ENCODE peak calls at places on chromosomes 3 and 15, in five cellular contexts. One of them, this sample, is unnamed.

GRCh38 chr3:139836656-139837464 is 98.1 kb upstream of the CLSTN2 start:
- DNase-seq in caudate nucleus: no peak
- DNase-seq in uterus: no peak
- DNase-seq in WERI-Rb-1: no peak
- DNase-seq in vagina: no peak
- DNase-seq in this sample: no peak

GRCh38 chr3:158434412-158435038 is 136.5 kb upstream of the MLF1 start:
- DNase-seq in caudate nucleus: peak; percentile 33
- DNase-seq in uterus: peak; percentile 27
- DNase-seq in WERI-Rb-1: peak; percentile 62
- DNase-seq in vagina: no peak
- DNase-seq in this sample: peak; percentile 5

GRCh38 chr3:39121626-39122025 is 14.1 kb downstream of the TTC21A start:
- DNase-seq in caudate nucleus: no peak
- DNase-seq in uterus: no peak
- DNase-seq in WERI-Rb-1: no peak
- DNase-seq in vagina: no peak
- DNase-seq in this sample: no peak

GRCh38 chr15:90902656-90902995 is 476 bp upstream of the MAN2A2 start:
- DNase-seq in caudate nucleus: no peak
- DNase-seq in uterus: no peak
- DNase-seq in WERI-Rb-1: no peak
- DNase-seq in vagina: no peak
- DNase-seq in this sample: no peak

GRCh38 chr3:61545716-61546115 is 15.7 kb upstream of the PTPRG start:
- DNase-seq in caudate nucleus: no peak
- DNase-seq in uterus: no peak
- DNase-seq in WERI-Rb-1: no peak
- DNase-seq in vagina: no peak
- DNase-seq in this sample: no peak

GRCh38 chr3:99902091-99902490 is 84.4 kb downstream of the CMSS1 start:
- DNase-seq in caudate nucleus: no peak
- DNase-seq in uterus: no peak
- DNase-seq in WERI-Rb-1: no peak
- DNase-seq in vagina: no peak
- DNase-seq in this sample: no peak

GRCh38 chr15:25435474-25436243 is 3.2 kb downstream of the UBE3A start:
- DNase-seq in caudate nucleus: no peak
- DNase-seq in uterus: no peak
- DNase-seq in WERI-Rb-1: no peak
- DNase-seq in vagina: no peak
- DNase-seq in this sample: no peak

GRCh38 chr3:12135029-12135634 is 23.6 kb downstream of the TIMP4 start:
- DNase-seq in caudate nucleus: peak; percentile 30
- DNase-seq in uterus: peak; percentile 66
- DNase-seq in WERI-Rb-1: peak; percentile 63
- DNase-seq in vagina: no peak
- DNase-seq in this sample: peak; percentile 15

GRCh38 chr15:42273900-42274692 is 863 bp upstream of the TMEM87A start:
- DNase-seq in caudate nucleus: peak; percentile 48
- DNase-seq in uterus: peak; percentile 53
- DNase-seq in WERI-Rb-1: no peak
- DNase-seq in vagina: no peak
- DNase-seq in this sample: peak; percentile 49

GRCh38 chr3:52544937-52545336 is 8.5 kb downstream of the UQCC5 start:
- DNase-seq in caudate nucleus: no peak
- DNase-seq in uterus: no peak
- DNase-seq in WERI-Rb-1: no peak
- DNase-seq in vagina: no peak
- DNase-seq in this sample: no peak

GRCh38 chr3:72977060-72977459 is 19.6 kb upstream of the PPP4R2 start:
- DNase-seq in caudate nucleus: no peak
- DNase-seq in uterus: no peak
- DNase-seq in WERI-Rb-1: no peak
- DNase-seq in vagina: no peak
- DNase-seq in this sample: no peak

GRCh38 chr3:159669024-159669476 is 319.6 kb upstream of the IL12A start:
- DNase-seq in caudate nucleus: no peak
- DNase-seq in uterus: no peak
- DNase-seq in WERI-Rb-1: no peak
- DNase-seq in vagina: no peak
- DNase-seq in this sample: no peak

GRCh38 chr3:11455977-11456376 is 183.8 kb downstream of the ATG7 start:
- DNase-seq in caudate nucleus: no peak
- DNase-seq in uterus: no peak
- DNase-seq in WERI-Rb-1: no peak
- DNase-seq in vagina: no peak
- DNase-seq in this sample: no peak

GRCh38 chr3:83765971-83766370 is 1192.8 kb upstream of the CADM2 start:
- DNase-seq in caudate nucleus: no peak
- DNase-seq in uterus: no peak
- DNase-seq in WERI-Rb-1: no peak
- DNase-seq in vagina: no peak
- DNase-seq in this sample: no peak

GRCh38 chr3:23629181-23629893 is 176.4 kb upstream of the UBE2E1 start:
- DNase-seq in caudate nucleus: no peak
- DNase-seq in uterus: no peak
- DNase-seq in WERI-Rb-1: no peak
- DNase-seq in vagina: no peak
- DNase-seq in this sample: no peak

GRCh38 chr15:76196286-76196948 is 114.9 kb downstream of the ETFA start:
- DNase-seq in caudate nucleus: no peak
- DNase-seq in uterus: peak; percentile 93
- DNase-seq in WERI-Rb-1: peak; percentile 94
- DNase-seq in vagina: no peak
- DNase-seq in this sample: peak; percentile 57

GRCh38 chr3:52428151-52429005 is 16.5 kb downstream of the SEMA3G start:
- DNase-seq in caudate nucleus: peak; percentile 20
- DNase-seq in uterus: peak; percentile 72
- DNase-seq in WERI-Rb-1: peak; percentile 69
- DNase-seq in vagina: no peak
- DNase-seq in this sample: no peak

GRCh38 chr3:79052054-79052681 is 715.6 kb downstream of the ROBO1 start:
- DNase-seq in caudate nucleus: no peak
- DNase-seq in uterus: no peak
- DNase-seq in WERI-Rb-1: peak; percentile 23
- DNase-seq in vagina: no peak
- DNase-seq in this sample: no peak

GRCh38 chr15:48177383-48177874 is 666 bp downstream of the MYEF2 start:
- DNase-seq in caudate nucleus: no peak
- DNase-seq in uterus: no peak
- DNase-seq in WERI-Rb-1: no peak
- DNase-seq in vagina: no peak
- DNase-seq in this sample: no peak

GRCh38 chr3:186930639-186931486 is 537 bp downstream of the ST6GAL1 start:
- DNase-seq in caudate nucleus: peak; percentile 14
- DNase-seq in uterus: peak; percentile 35
- DNase-seq in WERI-Rb-1: peak; percentile 82
- DNase-seq in vagina: no peak
- DNase-seq in this sample: peak; percentile 25

GRCh38 chr3:135970500-135971116 is 5.1 kb downstream of the PPP2R3A start:
- DNase-seq in caudate nucleus: peak; percentile 5
- DNase-seq in uterus: no peak
- DNase-seq in WERI-Rb-1: no peak
- DNase-seq in vagina: no peak
- DNase-seq in this sample: no peak

GRCh38 chr3:58522759-58523425 is 14.1 kb downstream of the ACOX2 start:
- DNase-seq in caudate nucleus: no peak
- DNase-seq in uterus: no peak
- DNase-seq in WERI-Rb-1: no peak
- DNase-seq in vagina: no peak
- DNase-seq in this sample: no peak
- H3K27ac ChIP-seq in caudate nucleus: peak overlapping the region; percentile 80
- H3K27ac ChIP-seq in uterus: no peak overlapping the region
- H3K27ac ChIP-seq in WERI-Rb-1: peak overlapping the region; percentile 76
- H3K27ac ChIP-seq in vagina: no peak overlapping the region
- H3K27ac ChIP-seq in this sample: no peak overlapping the region

DNA sequence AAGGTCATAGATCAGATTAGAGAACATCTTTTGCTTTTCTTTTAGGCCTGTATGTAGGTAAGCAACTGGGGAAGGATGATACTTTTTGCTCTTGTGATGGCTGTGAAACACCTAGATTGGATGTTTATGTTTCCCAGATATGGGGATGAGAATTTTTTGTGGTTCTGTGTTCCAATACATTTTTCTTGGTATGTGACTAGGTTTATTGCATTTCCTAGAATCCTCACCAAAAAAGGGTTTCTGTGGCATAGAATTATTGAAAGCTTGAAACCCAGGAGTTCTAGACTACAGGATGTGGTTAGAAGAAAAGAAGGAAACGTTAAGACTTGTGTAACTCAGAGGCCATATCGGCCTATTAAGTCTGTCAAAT is 25.8 kb downstream of the OXNAD1 start:
- DNase-seq in caudate nucleus: no peak
- DNase-seq in uterus: no peak
- DNase-seq in WERI-Rb-1: no peak
- DNase-seq in vagina: no peak
- DNase-seq in this sample: no peak
- H3K27ac ChIP-seq in caudate nucleus: no peak overlapping the region
- H3K27ac ChIP-seq in uterus: no peak overlapping the region
- H3K27ac ChIP-seq in WERI-Rb-1: no peak overlapping the region
- H3K27ac ChIP-seq in vagina: no peak overlapping the region
- H3K27ac ChIP-seq in this sample: no peak overlapping the region

GRCh38 chr15:52369030-52369429 is 73.4 kb upstream of the MYO5C start:
- DNase-seq in caudate nucleus: no peak
- DNase-seq in uterus: no peak
- DNase-seq in WERI-Rb-1: no peak
- DNase-seq in vagina: no peak
- DNase-seq in this sample: no peak
- H3K27ac ChIP-seq in caudate nucleus: peak overlapping the region; percentile 83
- H3K27ac ChIP-seq in uterus: no peak overlapping the region
- H3K27ac ChIP-seq in WERI-Rb-1: no peak overlapping the region
- H3K27ac ChIP-seq in vagina: no peak overlapping the region
- H3K27ac ChIP-seq in this sample: no peak overlapping the region

GRCh38 chr3:45677045-45677436 is 12.2 kb upstream of the SACM1L start:
- DNase-seq in caudate nucleus: no peak
- DNase-seq in uterus: peak; percentile 82
- DNase-seq in WERI-Rb-1: no peak
- DNase-seq in vagina: no peak
- DNase-seq in this sample: no peak
- H3K27ac ChIP-seq in caudate nucleus: peak overlapping the region; percentile 33
- H3K27ac ChIP-seq in uterus: peak overlapping the region; percentile 84
- H3K27ac ChIP-seq in WERI-Rb-1: no peak overlapping the region
- H3K27ac ChIP-seq in vagina: peak overlapping the region; percentile 73
- H3K27ac ChIP-seq in this sample: no peak overlapping the region